ENCODE peak calls at places on chromosomes 4 and X, in four cellular contexts. O is SJCRH30, E is H9, J is breast epithelium. T is an unnamed sample.

GRCh38 chr4:174402470-174403176 is 118.9 kb downstream of the CEP44 start:
- DNase-seq in O (no peak), E (no peak), J (no peak), T (no peak)

GRCh38 chr4:40848251-40848650 is 98.5 kb downstream of the NSUN7 start:
- DNase-seq in O (no peak), E (no peak), J (no peak), T (no peak)

GRCh38 chr4:81081156-81081555 is 50.6 kb downstream of the BMP3 start:
- DNase-seq in O (no peak), E (no peak), J (no peak), T (no peak)

GRCh38 chr4:165953181-165953580 is 80.1 kb downstream of the TLL1 start:
- DNase-seq in O (no peak), E (no peak), J (no peak), T (no peak)

GRCh38 chr4:138910914-138911336 is 104.7 kb upstream of the NOCT start:
- DNase-seq in O (peak; percentile 45), E (peak; percentile 69), J (peak; percentile 84), T (no peak)

GRCh38 chr4:122309988-122310626 is 68.7 kb upstream of the ADAD1 start:
- DNase-seq in O (peak; percentile 27), E (no peak), J (no peak), T (no peak)

GRCh38 chrX:111164728-111165127 is 68.7 kb downstream of the PAK3 start:
- DNase-seq in O (peak; percentile 67), E (no peak), J (no peak), T (no peak)

GRCh38 chr4:188822698-188823097 is 683.5 kb downstream of the TRIML1 start:
- DNase-seq in O (peak; percentile 6), E (peak; percentile 82), J (no peak), T (no peak)

GRCh38 chr4:26574563-26574962 is 9.3 kb upstream of the TBC1D19 start:
- DNase-seq in O (no peak), E (no peak), J (no peak), T (no peak)

GRCh38 chrX:69988955-69989394 is 60.8 kb downstream of the AWAT2 start:
- DNase-seq in O (no peak), E (no peak), J (no peak), T (no peak)

GRCh38 chrX:149060921-149061320 is 444.2 kb downstream of the IDS start:
- DNase-seq in O (no peak), E (no peak), J (no peak), T (no peak)

GRCh38 chr4:110526589-110526988 is 50.6 kb downstream of the ENPEP start:
- DNase-seq in O (no peak), E (no peak), J (no peak), T (no peak)

GRCh38 chrX:17007134-17007768 is 60.8 kb downstream of the REPS2 start:
- DNase-seq in O (peak; percentile 82), E (peak; percentile 42), J (no peak), T (no peak)

GRCh38 chr4:13984996-13985780 is 357.7 kb upstream of the BOD1L1 start:
- DNase-seq in O (no peak), E (no peak), J (no peak), T (no peak)

GRCh38 chr4:156583265-156583664 is 388.3 kb downstream of the PDGFC start:
- DNase-seq in O (peak; percentile 43), E (no peak), J (no peak), T (no peak)

GRCh38 chr4:89356086-89356485 is 48.5 kb upstream of the GPRIN3 start:
- DNase-seq in O (peak; percentile 19), E (no peak), J (no peak), T (no peak)

GRCh38 chrX:133369065-133369464 is 46.2 kb downstream of the GPC4 start:
- DNase-seq in O (no peak), E (no peak), J (no peak), T (no peak)

GRCh38 chr4:68250151-68250930 is 4.8 kb upstream of the TMPRSS11B start:
- DNase-seq in O (no peak), E (no peak), J (no peak), T (no peak)

GRCh38 chr4:56618734-56619133 is 62.4 kb downstream of the HOPX start:
- DNase-seq in O (no peak), E (no peak), J (no peak), T (no peak)

GRCh38 chr4:17526695-17527477 is 11.9 kb downstream of the CLRN2 start:
- DNase-seq in O (no peak), E (no peak), J (no peak), T (no peak)

GRCh38 chr4:25358515-25359275 is 18.4 kb upstream of the ANAPC4 start:
- DNase-seq in O (no peak), E (no peak), J (no peak), T (no peak)

GRCh38 chrX:134660627-134661026 is 2.4 kb upstream of the PLAC1 start:
- DNase-seq in O (no peak), E (no peak), J (no peak), T (no peak)

GRCh38 chr4:145734576-145735329 is 54.8 kb downstream of the C4orf51 start:
- DNase-seq in O (peak; percentile 20), E (no peak), J (peak; percentile 94), T (no peak)

GRCh38 chrX:73876897-73877296 is 313.9 kb downstream of the CHIC1 start:
- DNase-seq in O (no peak), E (no peak), J (no peak), T (no peak)

GRCh38 chr4:95050980-95051688 is 293.4 kb downstream of the BMPR1B start:
- DNase-seq in O (no peak), E (peak; percentile 39), J (no peak), T (no peak)

GRCh38 chr4:56271121-56271520 is 116.2 kb downstream of the AASDH start:
- DNase-seq in O (no peak), E (no peak), J (no peak), T (no peak)

GRCh38 chr4:39994356-39994755 is 16.6 kb upstream of the PDS5A start:
- DNase-seq in O (no peak), E (no peak), J (no peak), T (no peak)

GRCh38 chrX:133171962-133172708 is 46.0 kb downstream of the TFDP3 start:
- DNase-seq in O (peak; percentile 57), E (no peak), J (no peak), T (no peak)

GRCh38 chr4:139316733-139317132 is 14.5 kb upstream of the NDUFC1 start:
- DNase-seq in O (no peak), E (no peak), J (no peak), T (no peak)

GRCh38 chr4:22695917-22696316 is 3.2 kb downstream of the GBA3 start:
- DNase-seq in O (no peak), E (no peak), J (no peak), T (no peak)

GRCh38 chr4:10118355-10119004 is 1.9 kb upstream of the WDR1 start:
- DNase-seq in O (no peak), E (no peak), J (no peak), T (no peak)
- H3K27ac ChIP-seq in O (no peak overlapping the region), E (no peak overlapping the region), J (peak overlapping the region; percentile 97), T (peak overlapping the region; percentile 96)

GRCh38 chr4:58113083-58113482 is 1002.9 kb upstream of the IGFBP7 start:
- DNase-seq in O (peak; percentile 60), E (no peak), J (no peak), T (no peak)
- H3K9me3 ChIP-seq in O (no peaks in the 10 kb centered on the region), E (no peaks in the 10 kb centered on the region), J (no peaks in the 10 kb centered on the region), T (no peaks in the 10 kb centered on the region)

DNA sequence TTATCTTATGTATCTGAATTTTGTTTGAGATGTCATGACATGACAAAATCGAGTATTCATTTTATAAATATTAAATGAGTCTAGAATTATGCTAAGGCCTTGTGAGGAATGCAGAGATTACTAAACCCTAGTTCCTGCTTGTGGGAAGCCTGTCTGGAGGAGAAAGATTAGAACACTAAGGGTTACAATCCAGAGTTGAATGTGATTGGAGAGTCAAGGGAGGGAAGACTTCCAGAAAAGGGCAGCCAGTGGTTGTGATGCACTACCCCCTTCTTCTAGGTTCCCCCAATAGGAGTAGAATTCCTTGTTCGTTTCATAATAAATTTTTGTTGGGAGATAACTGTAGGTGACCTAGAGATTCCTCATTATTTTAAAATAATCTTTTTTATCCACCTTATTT is 141.1 kb downstream of the AFF1 start:
- DNase-seq in O (no peak), E (no peak), J (no peak), T (no peak)
- H3K27ac ChIP-seq in O (no peak overlapping the region), E (no peak overlapping the region), J (no peak overlapping the region), T (no peak overlapping the region)

DNA sequence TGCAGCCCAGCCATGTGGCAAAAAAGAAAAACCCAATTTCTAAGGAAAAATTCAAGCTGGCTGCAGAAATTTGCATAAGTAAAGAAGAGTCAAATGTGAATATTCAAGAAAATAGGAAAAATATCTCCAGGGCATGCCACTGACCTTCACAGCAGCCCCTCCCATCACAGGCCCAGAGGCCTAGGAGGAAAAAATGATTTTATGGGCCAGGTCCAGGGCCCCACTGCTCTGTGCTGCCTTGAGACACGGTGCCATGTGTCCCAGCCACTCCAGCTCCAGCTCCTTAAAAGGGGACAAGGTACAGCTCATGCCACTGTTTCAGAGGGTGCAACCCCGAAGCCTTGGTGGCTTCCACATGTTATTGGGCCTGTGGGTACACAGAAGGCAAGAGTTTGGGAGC is 182.7 kb upstream of the FGF16 start:
- DNase-seq in O (no peak), E (no peak), J (no peak), T (no peak)
- H3K9me3 ChIP-seq in O (no peaks in the 10 kb centered on the region), E (peaks cover 55% of the 10 kb centered on the region), J (peaks cover 82% of the 10 kb centered on the region), T (peaks cover 14% of the 10 kb centered on the region)

GRCh38 chrX:129772796-129773431 is 6.8 kb upstream of the SASH3 start:
- DNase-seq in O (no peak), E (no peak), J (peak; percentile 50), T (no peak)

GRCh38 chrX:129768586-129769466 is 10.9 kb upstream of the SASH3 start:
- DNase-seq in O (peak; percentile 71), E (no peak), J (no peak), T (no peak)

GRCh38 chrX:129769467-129770154 is 10.1 kb upstream of the SASH3 start:
- DNase-seq in O (no peak), E (no peak), J (no peak), T (peak; percentile 70)

GRCh38 chrX:129773649-129774458 is 5.9 kb upstream of the SASH3 start:
- DNase-seq in O (no peak), E (no peak), J (no peak), T (no peak)

DNA sequence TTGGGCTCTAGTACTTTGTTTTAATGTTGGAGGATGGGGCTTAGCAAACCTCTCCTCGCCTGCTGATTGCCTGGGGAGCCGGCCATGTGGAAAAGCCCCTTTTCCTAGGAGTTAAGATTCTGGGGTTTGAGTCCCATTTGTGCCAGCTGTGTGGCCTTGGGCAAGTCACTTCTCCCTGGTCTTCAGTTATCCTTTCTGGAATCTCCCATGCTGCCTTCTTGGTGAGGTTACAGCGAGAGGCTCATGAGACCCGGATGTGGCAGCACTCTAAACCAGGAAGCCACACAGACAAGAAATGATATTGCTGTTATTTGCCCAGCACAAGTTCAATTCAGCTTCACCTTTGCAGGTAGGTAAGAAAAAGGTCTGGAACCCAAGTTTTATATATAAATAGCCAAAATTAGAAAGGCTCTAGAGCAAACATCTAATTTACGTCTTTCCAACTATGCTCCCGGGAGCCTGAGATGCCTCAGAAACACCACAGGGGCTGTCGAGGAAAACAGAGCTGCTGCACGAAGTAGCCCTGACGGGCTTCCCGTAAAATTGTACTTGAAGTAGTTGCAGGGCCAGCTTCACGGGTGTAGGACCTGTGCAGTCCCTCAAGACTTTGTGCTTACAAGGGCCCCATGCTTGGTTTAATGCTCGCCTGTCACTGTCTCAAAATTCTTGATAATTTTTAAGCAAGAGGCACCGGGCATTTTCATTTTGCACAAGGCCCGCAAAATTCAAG is 8.3 kb upstream of the SASH3 start:
- DNase-seq in O (peak; percentile 10), E (no peak), J (no peak), T (no peak)
- H3K27ac ChIP-seq in O (no peak overlapping the region), E (no peak overlapping the region), J (no peak overlapping the region), T (peak overlapping the region; percentile 66)

GRCh38 chr4:646460-646859 is 21.1 kb downstream of the PDE6B start:
- DNase-seq in O (no peak), E (no peak), J (no peak), T (peak; percentile 15)
- H3K9me3 ChIP-seq in O (no peaks in the 10 kb centered on the region), E (no peaks in the 10 kb centered on the region), J (no peaks in the 10 kb centered on the region), T (peaks cover 5% of the 10 kb centered on the region)

GRCh38 chrX:63784902-63785692 is at the start of gene ARHGEF9:
- DNase-seq in O (peak; percentile 78), E (peak; percentile 72), J (no peak), T (no peak)
- H3K27ac ChIP-seq in O (peak within 1 kb of the TSS; percentile 89), E (peak within 1 kb of the TSS; percentile 0), J (peak within 1 kb of the TSS; percentile 16), T (no peak within 1 kb of the TSS)